ENCODE peak calls at places on chromosomes 12 and 14, in five cellular contexts. U, Z, M, Q and K are unnamed samples.

GRCh38 chr12:49673446-49674317 is 33.5 kb downstream of the FMNL3 start:
- DNase-seq in U (peak; percentile 98), Z (peak; percentile 91), M (no peak), Q (no peak), K (peak; percentile 97)

GRCh38 chr12:30896461-30896860 is 30.1 kb upstream of the TSPAN11 start:
- DNase-seq in U (peak; percentile 81), Z (no peak), M (no peak), Q (no peak), K (peak; percentile 80)

GRCh38 chr12:92987362-92987761 is 58.3 kb upstream of the EEA1 start:
- DNase-seq in U (peak; percentile 89), Z (peak; percentile 77), M (no peak), Q (no peak), K (peak; percentile 72)

GRCh38 chr12:96397756-96398421 is 2.4 kb downstream of the CDK17 start:
- DNase-seq in U (peak; percentile 62), Z (no peak), M (no peak), Q (no peak), K (no peak)

GRCh38 chr12:12745576-12746211 is 28.5 kb downstream of the CDKN1B start:
- DNase-seq in U (no peak), Z (no peak), M (no peak), Q (no peak), K (no peak)

GRCh38 chr12:31874961-31875608 is 84.1 kb upstream of the RESF1 start:
- DNase-seq in U (peak; percentile 50), Z (no peak), M (peak; percentile 82), Q (peak; percentile 31), K (peak; percentile 41)

GRCh38 chr12:1173806-1174617 is 183.0 kb downstream of the ERC1 start:
- DNase-seq in U (no peak), Z (peak; percentile 14), M (no peak), Q (no peak), K (no peak)

GRCh38 chr14:22740020-22740419 is 26.5 kb upstream of the OXA1L start:
- DNase-seq in U (no peak), Z (no peak), M (no peak), Q (no peak), K (no peak)

GRCh38 chr14:64879635-64880381 is at the start of gene SPTB:
- DNase-seq in U (peak; percentile 8), Z (peak; percentile 62), M (no peak), Q (peak; percentile 31), K (peak; percentile 37)

GRCh38 chr12:11797317-11797913 is 147.9 kb downstream of the ETV6 start:
- DNase-seq in U (peak; percentile 38), Z (no peak), M (no peak), Q (no peak), K (peak; percentile 52)

GRCh38 chr12:38838211-38838850 is 67.1 kb downstream of the CPNE8 start:
- DNase-seq in U (no peak), Z (no peak), M (no peak), Q (no peak), K (no peak)

GRCh38 chr12:80681786-80682185 is 25.6 kb upstream of the MYF6 start:
- DNase-seq in U (no peak), Z (no peak), M (no peak), Q (no peak), K (no peak)

GRCh38 chr12:18430425-18431048 is 169.2 kb downstream of the PIK3C2G start:
- DNase-seq in U (peak; percentile 76), Z (no peak), M (no peak), Q (no peak), K (peak; percentile 74)

GRCh38 chr14:49164074-49164473 is 422.1 kb downstream of the RPS29 start:
- DNase-seq in U (no peak), Z (no peak), M (no peak), Q (no peak), K (no peak)

GRCh38 chr12:83514372-83514771 is 827.7 kb downstream of the TMTC2 start:
- DNase-seq in U (no peak), Z (peak; percentile 71), M (no peak), Q (no peak), K (no peak)

GRCh38 chr14:68643673-68644072 is 149.2 kb downstream of the ZFP36L1 start:
- DNase-seq in U (no peak), Z (no peak), M (no peak), Q (no peak), K (no peak)

GRCh38 chr12:72268386-72268785 is 3.8 kb upstream of the TRHDE start:
- DNase-seq in U (no peak), Z (no peak), M (no peak), Q (no peak), K (no peak)

GRCh38 chr14:90587252-90587910 is 190.6 kb downstream of the CALM1 start:
- DNase-seq in U (no peak), Z (no peak), M (no peak), Q (no peak), K (no peak)

GRCh38 chr12:47988073-47989022 is 15.9 kb downstream of the COL2A1 start:
- DNase-seq in U (peak; percentile 54), Z (no peak), M (no peak), Q (no peak), K (peak; percentile 52)

GRCh38 chr14:88270781-88271180 is 52.3 kb downstream of the KCNK10 start:
- DNase-seq in U (no peak), Z (no peak), M (no peak), Q (no peak), K (no peak)

GRCh38 chr12:94340568-94340967 is 119.1 kb downstream of the CEP83 start:
- DNase-seq in U (no peak), Z (no peak), M (no peak), Q (no peak), K (no peak)

GRCh38 chr14:50784683-50785505 is 46.1 kb downstream of the NIN start:
- DNase-seq in U (no peak), Z (no peak), M (no peak), Q (no peak), K (no peak)

GRCh38 chr12:62248873-62249272 is 11.3 kb upstream of the USP15 start:
- DNase-seq in U (peak; percentile 22), Z (no peak), M (no peak), Q (no peak), K (peak; percentile 31)

GRCh38 chr14:36905272-36906046 is 243.8 kb downstream of the PAX9 start:
- DNase-seq in U (no peak), Z (no peak), M (no peak), Q (no peak), K (no peak)

GRCh38 chr14:94691658-94692029 is 78.3 kb downstream of the GSC start:
- DNase-seq in U (peak; percentile 20), Z (no peak), M (no peak), Q (no peak), K (peak; percentile 49)